ENCODE peak calls at places on chromosomes 3 and 15, in ten cellular contexts. D, C, W, H, F, M, J, B, T and E are unnamed samples.
A peak's percentile ranks its signal among the peaks of the same experiment; 100 is the strongest.

GRCh38 chr3:132231633-132232032 is 85.6 kb upstream of the ACP3 start:
- DNase-seq in D (no peak), C (no peak), W (no peak), H (peak; percentile 64), F (no peak), M (no peak), J (peak; percentile 43), B (no peak), T (no peak), E (peak; percentile 59)

GRCh38 chr3:182739619-182740018 is 53.7 kb upstream of the ATP11B start:
- DNase-seq in D (no peak), C (no peak), W (no peak), H (peak; percentile 49), F (no peak), M (no peak), J (no peak), B (no peak), T (no peak), E (no peak)

GRCh38 chr15:76844096-76844495 is 61.0 kb downstream of the SCAPER start:
- DNase-seq in D (no peak), C (no peak), W (no peak), H (peak; percentile 20), F (no peak), M (no peak), J (no peak), B (no peak), T (no peak), E (no peak)

GRCh38 chr15:85886345-85886935 is 91.7 kb upstream of the KLHL25 start:
- DNase-seq in D (no peak), C (no peak), W (no peak), H (no peak), F (no peak), M (no peak), J (no peak), B (peak; percentile 70), T (no peak), E (no peak)

GRCh38 chr3:52223449-52224408 is 1.7 kb downstream of the TLR9 start:
- DNase-seq in D (no peak), C (peak; percentile 3), W (no peak), H (no peak), F (no peak), M (no peak), J (no peak), B (no peak), T (no peak), E (no peak)

GRCh38 chr3:172591876-172592771 is 68.9 kb upstream of the TNFSF10 start:
- DNase-seq in D (no peak), C (no peak), W (no peak), H (no peak), F (no peak), M (peak; percentile 43), J (no peak), B (no peak), T (no peak), E (no peak)

GRCh38 chr3:183745300-183746098 is 47.9 kb downstream of the YEATS2 start:
- DNase-seq in D (peak; percentile 55), C (no peak), W (no peak), H (peak; percentile 45), F (no peak), M (no peak), J (no peak), B (no peak), T (no peak), E (no peak)

GRCh38 chr15:71532994-71533393 is 277.4 kb upstream of the NR2E3 start:
- DNase-seq in D (peak; percentile 5), C (no peak), W (no peak), H (peak; percentile 37), F (peak; percentile 65), M (no peak), J (no peak), B (no peak), T (no peak), E (peak; percentile 77)

GRCh38 chr3:48402281-48402732 is 27.6 kb downstream of the PLXNB1 start:
- DNase-seq in D (no peak), C (no peak), W (peak; percentile 97), H (peak; percentile 92), F (peak; percentile 88), M (peak; percentile 73), J (peak; percentile 80), B (peak; percentile 91), T (peak; percentile 84), E (no peak)

GRCh38 chr15:88814393-88814792 is 11.2 kb downstream of the ACAN start:
- DNase-seq in D (no peak), C (no peak), W (no peak), H (no peak), F (no peak), M (no peak), J (no peak), B (no peak), T (no peak), E (no peak)

GRCh38 chr3:11247362-11247761 is 24.8 kb upstream of the ATG7 start:
- DNase-seq in D (no peak), C (no peak), W (no peak), H (no peak), F (no peak), M (no peak), J (no peak), B (no peak), T (no peak), E (no peak)

GRCh38 chr3:23263796-23264195 is 60.7 kb downstream of the UBE2E2 start:
- DNase-seq in D (no peak), C (no peak), W (no peak), H (peak; percentile 29), F (peak; percentile 47), M (no peak), J (peak; percentile 34), B (no peak), T (no peak), E (no peak)

GRCh38 chr3:138114988-138115971 is at the start of gene DZIP1L:
- DNase-seq in D (peak; percentile 23), C (peak; percentile 67), W (peak; percentile 81), H (peak; percentile 78), F (peak; percentile 54), M (peak; percentile 37), J (peak; percentile 34), B (peak; percentile 60), T (peak; percentile 80), E (peak; percentile 92)
- TF ChIP-seq CTCF in D (peak; percentile 58), C (peak; percentile 72), W (peak; percentile 50), H (peak; percentile 28), F (peak; percentile 78), M (no peak), J (peak; percentile 61), B (peak; percentile 63), T (peak; percentile 41), E (peak; percentile 73)

DNA sequence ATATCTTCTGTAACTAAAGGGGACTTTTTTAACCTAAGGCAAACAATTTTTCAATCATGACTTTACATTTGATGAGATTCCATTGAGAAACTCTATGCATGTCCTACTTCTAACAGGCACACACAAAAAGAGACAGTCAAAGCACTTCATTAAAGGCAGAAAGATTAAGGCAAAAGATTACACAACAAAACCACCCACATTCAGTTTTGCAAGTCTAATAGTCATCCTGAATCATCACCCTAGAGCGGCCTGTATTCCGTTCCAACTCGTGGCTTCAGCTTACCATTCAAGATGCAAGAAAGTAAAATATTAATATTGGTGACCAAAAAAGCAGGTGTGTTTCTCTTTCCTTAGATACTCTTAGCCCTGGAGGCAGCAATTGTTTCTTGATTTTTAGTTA is 205.9 kb downstream of the P3H2 start:
- DNase-seq in D (no peak), C (no peak), W (no peak), H (peak; percentile 88), F (peak; percentile 81), M (no peak), J (peak; percentile 93), B (no peak), T (no peak), E (no peak)
- H3K27ac ChIP-seq in D (no peak overlapping the region), C (no peak overlapping the region), W (no peak overlapping the region), H (no peak overlapping the region), F (no peak overlapping the region), M (no peak overlapping the region), J (peak overlapping the region; percentile 66), B (no peak overlapping the region), T (no peak overlapping the region), E (no peak overlapping the region)

GRCh38 chr3:84547207-84547606 is 411.6 kb upstream of the CADM2 start:
- DNase-seq in D (no peak), C (no peak), W (no peak), H (no peak), F (no peak), M (no peak), J (no peak), B (no peak), T (no peak), E (no peak)

DNA sequence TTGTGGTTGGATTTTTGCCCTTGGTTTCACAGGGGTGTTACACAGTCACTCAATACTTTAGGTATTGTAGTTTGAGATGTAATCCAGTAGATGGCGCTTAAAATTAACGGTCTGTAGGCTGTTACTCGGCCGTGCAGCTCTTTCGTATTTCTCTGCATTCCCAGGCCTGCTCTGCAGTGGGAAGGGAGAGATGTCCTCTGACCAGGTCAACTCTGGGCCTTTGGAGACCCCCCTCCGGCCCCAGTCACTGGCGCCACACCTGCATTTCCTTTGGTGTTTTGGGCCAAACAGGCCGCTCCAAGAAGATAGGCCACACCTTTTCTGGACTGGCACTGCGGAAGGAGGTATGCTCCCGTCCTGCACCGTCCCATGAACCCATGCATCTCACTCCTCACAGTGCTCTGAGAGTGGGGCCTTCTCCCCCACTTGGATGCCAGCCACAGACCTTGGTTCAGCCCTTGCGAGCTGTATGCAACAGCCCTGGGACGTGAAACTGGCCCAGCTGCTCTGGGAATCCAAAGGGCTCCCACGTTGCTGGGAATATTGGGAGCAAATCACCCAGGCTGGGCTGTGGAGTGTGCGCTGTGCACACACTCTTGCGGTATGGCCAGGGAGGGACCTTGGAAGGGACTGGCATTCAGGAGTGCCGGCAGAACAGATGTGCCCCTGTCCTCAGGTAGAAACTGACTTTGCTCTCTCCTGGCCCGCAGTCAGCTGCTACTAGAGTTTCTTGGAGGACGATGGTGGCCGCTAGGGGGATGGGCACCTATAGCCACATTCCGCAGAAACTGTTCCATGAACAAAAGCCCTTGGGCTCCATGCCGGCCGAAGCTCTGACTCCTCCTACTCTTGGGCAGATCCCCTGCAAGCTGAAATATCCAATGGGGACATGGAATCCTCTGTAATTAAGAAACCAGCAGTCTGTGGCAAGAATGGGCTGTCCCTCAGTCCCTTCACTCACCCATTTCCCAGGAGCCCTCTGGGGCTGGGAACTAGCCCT is 410.5 kb upstream of the CADM2 start:
- DNase-seq in D (peak; percentile 36), C (no peak), W (no peak), H (peak; percentile 8), F (peak; percentile 2), M (no peak), J (no peak), B (peak; percentile 10), T (peak; percentile 37), E (peak; percentile 89)
- TF ChIP-seq CTCF in D (peak; percentile 75), C (peak; percentile 42), W (peak; percentile 41), H (no peak), F (peak; percentile 55), M (no peak), J (peak; percentile 57), B (peak; percentile 47), T (peak; percentile 49), E (peak; percentile 78)

DNA sequence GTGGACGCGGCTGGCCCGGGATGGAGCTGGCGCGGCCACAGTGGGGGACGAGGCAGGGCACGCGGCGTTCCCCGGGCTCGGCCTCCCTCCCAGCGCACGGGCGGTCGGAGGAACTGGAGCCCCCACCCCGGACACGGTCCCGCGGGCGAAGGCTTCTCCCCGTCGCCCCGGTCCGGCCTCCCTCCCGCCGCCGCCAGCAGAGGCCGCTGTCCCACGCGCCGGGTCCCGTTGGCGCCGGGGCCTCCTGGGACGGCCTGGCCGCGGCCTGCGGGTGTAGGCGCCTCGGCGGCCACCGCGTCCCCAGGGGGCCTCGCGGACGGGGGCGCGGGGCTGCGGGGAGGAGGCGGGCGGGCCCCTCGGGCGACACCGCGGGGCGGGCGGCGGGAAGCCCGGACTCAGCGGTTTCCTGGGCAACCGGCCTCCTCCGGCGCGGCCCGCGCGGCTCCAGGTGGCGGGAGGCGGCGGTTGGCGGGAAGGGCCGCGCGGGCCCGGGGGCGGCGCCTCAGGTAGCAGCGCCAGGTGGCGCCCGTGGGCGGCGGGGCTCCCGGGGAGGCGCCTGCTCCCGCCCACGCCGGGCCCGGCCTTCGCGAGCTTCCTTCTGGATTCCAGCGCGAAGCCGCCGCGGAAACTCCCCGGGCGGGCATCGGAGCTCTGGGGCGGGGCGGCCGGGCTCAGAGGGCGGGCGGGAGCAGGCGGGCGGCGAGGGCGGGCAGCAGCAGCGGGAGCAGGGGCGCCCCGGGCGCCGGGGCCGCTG is 26.7 kb downstream of the MELTF start:
- DNase-seq in D (peak; percentile 30), C (peak; percentile 62), W (peak; percentile 82), H (peak; percentile 82), F (peak; percentile 95), M (peak; percentile 91), J (peak; percentile 37), B (peak; percentile 82), T (peak; percentile 60), E (peak; percentile 87)
- H3K27ac ChIP-seq in D (no peak overlapping the region), C (peak overlapping the region; percentile 19), W (peak overlapping the region; percentile 90), H (no peak overlapping the region), F (peak overlapping the region; percentile 81), M (peak overlapping the region; percentile 79), J (peak overlapping the region; percentile 42), B (peak overlapping the region; percentile 61), T (peak overlapping the region; percentile 91), E (no peak overlapping the region)